ENCODE peak calls at places on chromosomes 12 and 14, in seven cellular contexts. One of them, this sample, is unnamed.
A peak's percentile ranks its signal among the peaks of the same experiment; 100 is the strongest.

GRCh38 chr14:76138758-76139723 is 12.7 kb upstream of the GPATCH2L start:
- DNase-seq in GM12878: no peak
- DNase-seq in fibroblast of pulmonary artery: no peak
- DNase-seq in activated T-cell treated with anti-CD3 and anti-CD28 coated beads, Interleukin-2, amount 50 U/mL, for 24 hours: no peak
- DNase-seq in renal cortical epithelial cell: no peak
- DNase-seq in stromal cell of bone marrow: no peak
- DNase-seq in ecto neural progenitor cell: peak; percentile 69
- DNase-seq in this sample: no peak

GRCh38 chr14:91138511-91139359 is 24.9 kb downstream of the DGLUCY start:
- DNase-seq in GM12878: no peak
- DNase-seq in fibroblast of pulmonary artery: peak; percentile 48
- DNase-seq in activated T-cell treated with anti-CD3 and anti-CD28 coated beads, Interleukin-2, amount 50 U/mL, for 24 hours: peak; percentile 44
- DNase-seq in renal cortical epithelial cell: peak; percentile 50
- DNase-seq in stromal cell of bone marrow: no peak
- DNase-seq in ecto neural progenitor cell: no peak
- DNase-seq in this sample: peak; percentile 29

GRCh38 chr14:94636744-94637412 is 24.7 kb downstream of the SERPINA3 start:
- DNase-seq in GM12878: no peak
- DNase-seq in fibroblast of pulmonary artery: peak; percentile 40
- DNase-seq in activated T-cell treated with anti-CD3 and anti-CD28 coated beads, Interleukin-2, amount 50 U/mL, for 24 hours: no peak
- DNase-seq in renal cortical epithelial cell: peak; percentile 11
- DNase-seq in stromal cell of bone marrow: no peak
- DNase-seq in ecto neural progenitor cell: no peak
- DNase-seq in this sample: no peak

GRCh38 chr12:74254784-74255183 is 282.9 kb upstream of the ATXN7L3B start:
- DNase-seq in GM12878: no peak
- DNase-seq in fibroblast of pulmonary artery: no peak
- DNase-seq in activated T-cell treated with anti-CD3 and anti-CD28 coated beads, Interleukin-2, amount 50 U/mL, for 24 hours: no peak
- DNase-seq in renal cortical epithelial cell: no peak
- DNase-seq in stromal cell of bone marrow: no peak
- DNase-seq in ecto neural progenitor cell: no peak
- DNase-seq in this sample: no peak

GRCh38 chr12:122868471-122869177 is 27.3 kb downstream of the VPS37B start:
- DNase-seq in GM12878: no peak
- DNase-seq in fibroblast of pulmonary artery: no peak
- DNase-seq in activated T-cell treated with anti-CD3 and anti-CD28 coated beads, Interleukin-2, amount 50 U/mL, for 24 hours: no peak
- DNase-seq in renal cortical epithelial cell: no peak
- DNase-seq in stromal cell of bone marrow: no peak
- DNase-seq in ecto neural progenitor cell: no peak
- DNase-seq in this sample: no peak

GRCh38 chr12:57385586-57385985 is 45.3 kb downstream of the R3HDM2 start:
- DNase-seq in GM12878: no peak
- DNase-seq in fibroblast of pulmonary artery: no peak
- DNase-seq in activated T-cell treated with anti-CD3 and anti-CD28 coated beads, Interleukin-2, amount 50 U/mL, for 24 hours: no peak
- DNase-seq in renal cortical epithelial cell: no peak
- DNase-seq in stromal cell of bone marrow: no peak
- DNase-seq in ecto neural progenitor cell: no peak
- DNase-seq in this sample: no peak

GRCh38 chr14:22524784-22525161 is 64.3 kb downstream of the DAD1 start:
- DNase-seq in GM12878: no peak
- DNase-seq in fibroblast of pulmonary artery: no peak
- DNase-seq in activated T-cell treated with anti-CD3 and anti-CD28 coated beads, Interleukin-2, amount 50 U/mL, for 24 hours: no peak
- DNase-seq in renal cortical epithelial cell: no peak
- DNase-seq in stromal cell of bone marrow: no peak
- DNase-seq in ecto neural progenitor cell: no peak
- DNase-seq in this sample: no peak

GRCh38 chr12:62866451-62867082 is 68.4 kb downstream of the PPM1H start:
- DNase-seq in GM12878: no peak
- DNase-seq in fibroblast of pulmonary artery: peak; percentile 69
- DNase-seq in activated T-cell treated with anti-CD3 and anti-CD28 coated beads, Interleukin-2, amount 50 U/mL, for 24 hours: no peak
- DNase-seq in renal cortical epithelial cell: peak; percentile 76
- DNase-seq in stromal cell of bone marrow: no peak
- DNase-seq in ecto neural progenitor cell: no peak
- DNase-seq in this sample: peak; percentile 85